ENCODE peak calls at places on chromosomes 11 and 22, in five cellular contexts. Q, H, I, G and P are unnamed samples.

GRCh38 chr11:126345759-126346585 is 9.5 kb upstream of the ST3GAL4 start:
- DNase-seq in Q (no peak), H (no peak), I (peak), G (peak), P (no peak)

GRCh38 chr22:23058481-23059336 is 11.6 kb upstream of the GNAZ start:
- DNase-seq in Q (peak), H (no peak), I (peak), G (peak), P (peak)

GRCh38 chr11:19984048-19984742 is 176.1 kb downstream of the DBX1 start:
- DNase-seq in Q (no peak), H (no peak), I (no peak), G (no peak), P (no peak)

GRCh38 chr11:30983143-30983542 is 386.4 kb downstream of the DCDC1 start:
- DNase-seq in Q (no peak), H (no peak), I (no peak), G (no peak), P (no peak)

GRCh38 chr11:67449116-67449844 is 3.2 kb downstream of the GPR152 start:
- DNase-seq in Q (no peak), H (no peak), I (no peak), G (no peak), P (no peak)

GRCh38 chr22:35551549-35552177 is 11.0 kb downstream of the RASD2 start:
- DNase-seq in Q (no peak), H (no peak), I (no peak), G (no peak), P (no peak)

GRCh38 chr11:125679397-125679796 is 1.2 kb downstream of the ACRV1 start:
- DNase-seq in Q (no peak), H (no peak), I (no peak), G (peak), P (no peak)

GRCh38 chr11:132632641-132633124 is 899.6 kb downstream of the OPCML start:
- DNase-seq in Q (peak), H (peak), I (no peak), G (peak), P (no peak)

GRCh38 chr22:45537734-45538181 is 35.1 kb downstream of the FBLN1 start:
- DNase-seq in Q (no peak), H (peak), I (no peak), G (no peak), P (no peak)

GRCh38 chr22:23909258-23909898 is 15.2 kb downstream of the MIF start:
- DNase-seq in Q (no peak), H (no peak), I (no peak), G (no peak), P (no peak)

GRCh38 chr11:118448294-118448693 is 12.0 kb downstream of the KMT2A start:
- DNase-seq in Q (no peak), H (no peak), I (no peak), G (peak), P (no peak)

GRCh38 chr11:45754261-45754709 is 50.7 kb upstream of the SLC35C1 start:
- DNase-seq in Q (no peak), H (peak), I (no peak), G (no peak), P (no peak)

DNA sequence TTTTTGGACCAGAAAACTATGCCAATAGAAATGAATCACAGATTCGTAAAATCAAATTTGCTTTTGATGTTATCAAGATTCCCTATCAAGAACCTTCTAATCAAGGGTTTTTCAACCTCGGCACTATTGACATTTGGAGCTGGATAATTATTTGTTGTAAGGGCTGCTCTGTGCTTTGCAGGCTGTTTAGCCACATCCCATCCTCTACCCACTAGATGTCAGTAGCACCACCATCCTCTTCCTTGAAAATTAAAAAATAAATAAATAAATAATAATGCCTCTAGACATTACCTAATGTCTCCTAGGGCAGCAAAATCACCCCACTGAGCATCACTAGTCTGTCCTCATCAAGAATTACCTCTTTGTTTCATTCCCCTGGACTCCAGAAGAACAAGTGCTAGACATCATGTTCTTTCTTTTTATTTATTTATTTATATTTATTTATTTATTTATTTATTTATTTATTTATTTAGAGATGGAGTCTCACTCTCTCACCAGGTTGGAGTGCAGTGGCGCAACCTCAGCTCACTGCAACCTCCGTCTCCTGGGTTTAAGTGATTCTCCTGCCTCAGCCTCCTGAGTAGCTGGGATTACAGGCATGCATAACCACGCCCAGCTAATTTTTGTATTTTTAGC is 744.7 kb downstream of the KCNA4 start:
- DNase-seq in Q (no peak), H (no peak), I (no peak), G (peak), P (no peak)
- TF ChIP-seq CTCF in Q (no peak), H (peak), I (no peak), G (peak), P (no peak)

DNA sequence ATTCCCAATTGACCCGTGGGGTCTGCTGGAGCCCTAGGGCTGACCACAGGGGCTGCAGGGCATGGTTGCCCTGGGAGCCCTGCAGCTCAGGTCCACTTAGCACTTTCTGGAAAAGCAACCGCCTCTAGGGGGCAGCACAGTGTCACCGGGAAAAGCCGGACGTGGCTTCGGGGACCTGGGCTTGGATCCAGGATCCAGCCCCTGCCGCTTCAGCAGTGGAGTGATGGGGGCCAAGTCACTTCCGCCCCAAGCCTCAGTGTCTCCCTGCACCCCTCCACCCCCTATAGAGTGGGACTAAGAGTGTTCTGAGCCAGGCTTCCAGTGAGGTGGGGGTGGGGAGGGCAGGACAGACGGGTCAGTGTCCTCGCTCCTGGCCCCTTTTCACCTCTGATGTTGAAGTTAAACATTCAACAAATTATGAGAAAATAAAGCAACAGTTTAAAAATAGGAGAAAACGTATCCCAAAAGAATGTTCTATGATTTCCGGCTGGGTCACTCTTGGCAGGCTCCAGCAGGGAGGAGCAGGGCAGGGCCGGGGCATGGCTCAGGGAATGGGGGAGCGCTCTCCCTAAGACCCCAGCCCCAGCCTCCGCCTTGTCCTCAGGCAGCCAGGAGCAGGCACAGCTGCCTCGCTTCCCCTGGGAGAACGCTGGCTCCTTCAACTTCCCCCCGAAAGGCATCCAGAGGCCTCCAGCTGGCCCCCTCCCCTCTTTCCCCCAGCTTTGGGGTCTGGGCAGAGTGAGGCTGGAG is 96.5 kb upstream of the FGF3 start:
- DNase-seq in Q (no peak), H (peak), I (peak), G (peak), P (no peak)
- TF ChIP-seq CTCF in Q (peak), H (peak), I (peak), G (peak), P (no peak)

DNA sequence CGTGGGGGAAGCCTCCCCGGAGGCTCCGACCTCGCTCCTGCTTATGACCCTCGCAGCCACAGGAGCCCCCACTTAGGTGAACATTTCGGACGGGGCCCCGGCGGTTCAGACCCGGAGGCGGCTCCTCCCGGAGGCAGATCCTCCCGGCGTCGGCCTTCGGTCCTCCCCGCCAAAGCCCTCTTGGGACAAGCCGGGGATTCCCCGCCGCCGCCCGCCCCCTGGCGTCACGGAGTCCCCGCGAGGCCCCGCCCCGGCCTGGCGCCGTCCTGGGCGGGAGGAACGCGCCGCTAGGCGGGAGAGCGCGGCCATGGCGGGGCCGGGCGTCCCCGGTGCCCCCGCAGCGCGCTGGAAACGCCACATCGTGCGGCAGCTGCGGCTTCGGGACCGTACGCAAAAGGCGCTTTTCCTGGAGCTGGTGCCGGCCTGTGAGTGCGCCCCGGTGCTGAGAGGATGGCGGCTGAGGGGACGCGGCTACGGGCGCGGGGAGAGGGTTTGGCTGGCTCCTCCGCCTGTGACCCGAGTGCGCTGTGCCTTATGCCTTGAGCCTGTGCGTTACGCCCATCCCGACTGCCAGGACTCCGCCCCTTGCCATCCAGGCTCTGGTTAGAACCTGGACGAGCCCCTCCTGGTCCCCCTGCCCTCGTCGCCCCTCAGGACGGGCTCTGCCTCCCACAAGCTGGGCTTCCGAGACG is at the start of gene ATG16L2:
- DNase-seq in Q (no peak), H (peak), I (peak), G (peak), P (peak)
- TF ChIP-seq CTCF in Q (peak), H (peak), I (peak), G (no peak), P (no peak)

GRCh38 chr11:77064648-77065217 is 2.0 kb upstream of the CAPN5 start:
- DNase-seq in Q (no peak), H (no peak), I (peak), G (no peak), P (no peak)

GRCh38 chr11:77060234-77060633 is 6.5 kb upstream of the CAPN5 start:
- DNase-seq in Q (no peak), H (no peak), I (no peak), G (no peak), P (no peak)

GRCh38 chr11:77063407-77063806 is 3.4 kb upstream of the CAPN5 start:
- DNase-seq in Q (no peak), H (no peak), I (no peak), G (no peak), P (no peak)

GRCh38 chr11:77063861-77064260 is 2.9 kb upstream of the CAPN5 start:
- DNase-seq in Q (no peak), H (no peak), I (peak), G (no peak), P (no peak)

DNA sequence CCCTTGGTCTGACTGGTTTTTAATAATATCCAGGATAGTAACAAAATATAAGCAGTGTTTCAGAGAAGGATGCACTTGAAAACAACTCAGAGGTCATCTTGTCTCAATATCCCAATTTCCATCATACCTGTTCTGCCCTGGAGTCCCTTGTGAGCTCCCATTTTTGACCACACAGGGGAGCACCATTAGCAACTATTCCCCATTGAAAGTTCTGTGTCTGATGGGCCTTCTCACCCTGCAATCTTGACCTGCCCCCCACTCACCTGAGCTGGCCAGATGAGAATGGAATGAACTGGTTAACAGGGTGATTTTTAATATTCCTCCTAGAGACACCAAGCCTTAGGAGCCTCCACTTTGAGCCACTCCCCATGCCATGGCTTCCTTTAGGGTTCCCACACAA is 3.8 kb upstream of the CAPN5 start:
- DNase-seq in Q (no peak), H (no peak), I (no peak), G (peak), P (no peak)
- TF ChIP-seq CTCF in Q (no peak), H (peak), I (no peak), G (peak), P (no peak)